ENCODE peak calls at places on chromosomes 2 and 18, in six cellular contexts. S is CD8-positive, alpha-beta T cell; I is bronchial epithelial cell; K is fibroblast of the aortic adventitia; L is SK-N-SH; Q is dorsolateral prefrontal cortex. P is an unnamed sample.

GRCh38 chr2:217703102-217703501 is 299.7 kb downstream of the TNS1 start:
- DNase-seq in K (no peak), L (no peak), S (no peak), I (no peak), Q (no peak), P (no peak)

GRCh38 chr18:8752329-8752728 is 47.0 kb downstream of the MTCL1 start:
- DNase-seq in K (peak), I (no peak), L (no peak), Q (no peak), S (no peak), P (no peak)

GRCh38 chr2:143110759-143111428 is 18.3 kb upstream of the ARHGAP15 start:
- DNase-seq in K (peak), Q (no peak), S (peak), I (peak), L (peak), P (peak)

GRCh38 chr18:78860117-78860516 is 119.5 kb upstream of the SALL3 start:
- DNase-seq in S (no peak), L (no peak), Q (no peak), I (no peak), K (no peak), P (no peak)

GRCh38 chr2:66569974-66570373 is 135.0 kb downstream of the MEIS1 start:
- DNase-seq in S (no peak), L (no peak), K (no peak), I (no peak), Q (no peak), P (no peak)

GRCh38 chr2:232039086-232039485 is 77.6 kb downstream of the DIS3L2 start:
- DNase-seq in L (no peak), I (no peak), S (no peak), Q (no peak), K (no peak), P (no peak)

GRCh38 chr2:24181849-24182248 is 7.0 kb downstream of the FAM228A start:
- DNase-seq in K (no peak), I (peak), L (no peak), Q (no peak), S (no peak), P (no peak)

GRCh38 chr2:172098650-172099471 is 3.8 kb downstream of the DLX2 start:
- DNase-seq in K (peak), I (peak), L (peak), Q (no peak), S (no peak), P (no peak)

GRCh38 chr2:86491088-86491487 is 49.9 kb downstream of the KDM3A start:
- DNase-seq in K (peak), Q (no peak), L (no peak), I (no peak), S (no peak), P (no peak)

GRCh38 chr2:33223851-33224250 is 252.6 kb upstream of the RASGRP3 start:
- DNase-seq in I (no peak), Q (no peak), L (no peak), K (peak), S (no peak), P (no peak)

GRCh38 chr2:168130302-168130701 is 117.1 kb downstream of the STK39 start:
- DNase-seq in I (no peak), K (no peak), S (no peak), L (no peak), Q (no peak), P (no peak)

GRCh38 chr2:95346236-95346737 is 49.1 kb downstream of the KCNIP3 start:
- DNase-seq in S (no peak), K (peak), Q (no peak), L (peak), I (no peak), P (no peak)

GRCh38 chr2:217993817-217994459 is 8.9 kb downstream of the TNS1 start:
- DNase-seq in K (peak), L (peak), Q (peak), I (peak), S (peak), P (no peak)

GRCh38 chr18:29712785-29713184 is 1329.8 kb downstream of the DSC3 start:
- DNase-seq in I (no peak), K (peak), L (no peak), S (no peak), Q (no peak), P (no peak)

GRCh38 chr2:191051177-191051576 is 37.2 kb upstream of the STAT1 start:
- DNase-seq in S (no peak), K (no peak), L (no peak), I (peak), Q (no peak), P (no peak)

GRCh38 chr2:170505631-170506270 is 209.4 kb upstream of the SP5 start:
- DNase-seq in L (no peak), I (no peak), Q (peak), S (no peak), K (peak), P (no peak)

GRCh38 chr2:238462782-238463396 is 36.2 kb downstream of the ASB1 start:
- DNase-seq in L (peak), I (peak), Q (no peak), K (peak), S (no peak), P (no peak)

GRCh38 chr18:61892683-61893303 is at the start of gene RNF152:
- DNase-seq in L (peak), K (peak), I (peak), S (no peak), Q (peak), P (no peak)

GRCh38 chr2:96161785-96162367 is 16.6 kb upstream of the DUSP2 start:
- DNase-seq in I (no peak), K (no peak), Q (no peak), S (no peak), L (no peak), P (no peak)

GRCh38 chr2:230323385-230324106 is 3.4 kb upstream of the SP140L start:
- DNase-seq in K (no peak), I (no peak), S (no peak), Q (no peak), L (peak), P (no peak)
- TF ChIP-seq CTCF in K (peak), I (peak), S (no peak), Q (no peak), L (peak), P (no peak)

GRCh38 chr2:124325667-124326425 is 300.8 kb downstream of the CNTNAP5 start:
- DNase-seq in L (peak), I (no peak), K (no peak), S (no peak), Q (no peak), P (no peak)
- TF ChIP-seq CTCF in L (no peak), I (no peak), K (no peak), S (no peak), Q (no peak), P (no peak)

GRCh38 chr2:108184421-108184820 is 55.3 kb upstream of the SULT1C3 start:
- DNase-seq in L (peak), S (no peak), Q (no peak), I (peak), K (peak), P (no peak)
- TF ChIP-seq CTCF in L (peak), S (no peak), Q (peak), I (peak), K (peak), P (peak)

GRCh38 chr2:39494784-39495251 is 57.7 kb upstream of the MAP4K3 start:
- DNase-seq in L (no peak), I (peak), S (no peak), Q (no peak), K (peak), P (peak)
- TF ChIP-seq CTCF in L (no peak), I (no peak), S (no peak), Q (no peak), K (peak), P (no peak)

GRCh38 chr2:164953279-164953678 is 2.0 kb downstream of the SLC38A11 start:
- DNase-seq in L (no peak), I (no peak), S (no peak), K (no peak), Q (no peak), P (no peak)

GRCh38 chr2:164952057-164952702 is 3.1 kb downstream of the SLC38A11 start:
- DNase-seq in Q (no peak), L (no peak), K (no peak), I (no peak), S (no peak), P (no peak)

GRCh38 chr2:164954186-164954585 is 1.1 kb downstream of the SLC38A11 start:
- DNase-seq in L (peak), I (no peak), S (no peak), Q (no peak), K (no peak), P (no peak)

GRCh38 chr2:164960159-164960558 is 4.8 kb upstream of the SLC38A11 start:
- DNase-seq in I (no peak), Q (no peak), K (no peak), S (no peak), L (no peak), P (no peak)

DNA sequence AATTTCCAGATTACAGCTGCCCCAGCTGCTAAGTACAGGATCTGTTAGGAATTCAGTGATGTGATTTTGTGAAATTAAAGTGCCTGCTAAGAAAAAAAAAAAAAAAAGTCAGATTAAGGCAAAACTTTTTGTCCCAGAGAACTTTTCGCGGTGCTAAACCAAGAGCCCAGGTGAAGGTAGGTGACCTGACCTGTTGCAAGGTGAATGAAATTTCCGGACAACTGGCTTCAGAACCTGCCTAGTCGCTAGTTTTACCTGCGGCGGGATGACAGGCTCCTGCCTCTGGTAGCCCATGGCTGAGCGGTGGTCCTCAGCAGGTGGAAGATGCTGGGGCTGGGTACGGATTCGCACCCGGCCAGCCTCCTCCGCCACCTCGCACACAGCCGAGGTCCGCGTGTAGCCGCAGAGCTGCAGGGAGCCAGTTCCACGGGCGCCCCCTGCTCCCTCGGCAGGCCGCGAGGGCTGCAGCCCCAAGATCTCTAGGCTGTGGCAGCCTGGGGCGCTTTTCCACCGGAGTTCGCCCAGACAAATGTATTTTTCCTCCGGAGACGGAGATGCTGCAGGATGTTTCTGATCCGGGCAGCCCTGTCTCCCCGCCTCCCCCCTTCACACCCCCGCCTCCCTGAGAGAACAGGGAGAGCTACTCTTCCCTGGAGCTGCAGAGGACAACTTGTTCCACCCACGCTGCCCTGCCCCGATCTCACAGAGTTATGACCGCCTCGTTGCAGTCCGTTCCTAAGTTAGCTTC is at the start of gene SLC38A11:
- DNase-seq in I (no peak), K (peak), L (peak), S (no peak), Q (peak), P (no peak)
- TF ChIP-seq CTCF in I (peak), K (peak), L (no peak), S (no peak), Q (no peak), P (peak)

DNA sequence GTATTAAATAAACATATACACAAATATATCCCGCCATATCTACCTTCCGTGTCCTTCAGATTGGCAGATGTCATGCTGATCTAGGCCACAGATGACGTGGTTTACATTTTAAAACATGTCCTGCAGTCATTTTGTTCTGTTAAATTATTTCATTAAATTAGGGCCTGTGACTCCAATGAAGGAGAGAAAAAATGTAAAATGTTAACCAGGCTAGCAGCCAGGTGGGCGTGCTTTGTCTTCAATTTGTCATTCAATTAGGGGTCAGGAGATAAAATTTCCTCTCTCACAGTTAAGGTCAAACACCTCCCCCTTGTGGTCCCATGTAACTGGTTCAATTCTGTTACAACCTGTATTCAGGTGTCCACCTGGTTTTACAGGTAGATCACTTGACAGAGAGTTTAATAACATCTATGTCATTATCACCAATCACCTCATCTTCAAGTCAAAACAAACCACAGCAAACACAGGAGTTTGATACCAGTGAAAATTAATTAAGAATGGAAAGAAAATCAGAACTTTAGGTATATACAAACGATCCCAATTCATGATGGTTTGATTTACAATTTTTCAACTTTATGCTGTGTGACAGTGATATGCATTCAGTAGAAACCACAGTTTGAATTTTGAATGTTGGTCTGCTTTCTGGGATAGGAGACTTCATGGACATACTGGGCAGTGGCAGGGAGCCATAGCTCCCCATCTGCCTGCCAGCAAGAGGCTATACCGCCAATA is 339.4 kb downstream of the CMPK2 start:
- DNase-seq in I (peak), Q (no peak), K (no peak), S (no peak), L (peak), P (no peak)
- TF ChIP-seq CTCF in I (peak), Q (no peak), K (no peak), S (no peak), L (peak), P (no peak)

DNA sequence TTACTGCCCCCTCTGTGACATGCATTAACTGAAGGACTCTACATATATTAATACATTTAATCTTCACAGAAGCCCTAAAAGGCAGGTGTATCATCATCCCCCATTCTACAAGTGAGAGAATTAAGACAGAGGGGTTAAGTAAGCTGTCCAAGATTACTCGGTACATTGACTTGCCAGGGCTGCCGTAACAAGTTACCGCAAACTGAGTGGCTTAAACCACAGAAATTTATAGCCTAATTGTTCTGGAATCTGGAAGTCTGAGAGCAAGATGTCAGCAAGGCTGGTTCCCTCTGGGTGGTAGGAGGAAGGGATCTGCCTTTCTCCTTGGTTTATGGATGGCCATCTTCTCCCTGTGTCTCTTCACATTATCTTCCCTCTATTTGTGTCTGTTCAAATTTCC is 605.5 kb downstream of the EPHA4 start:
- DNase-seq in K (peak), I (peak), Q (no peak), S (no peak), L (no peak), P (peak)
- TF ChIP-seq CTCF in K (no peak), I (no peak), Q (no peak), S (no peak), L (no peak), P (no peak)

GRCh38 chr2:146734042-146734715 is 1110.7 kb upstream of the ACVR2A start:
- DNase-seq in I (peak), S (no peak), L (peak), Q (no peak), K (peak), P (no peak)
- TF ChIP-seq CTCF in I (peak), S (no peak), L (peak), Q (peak), K (peak), P (no peak)

P was measured in AG04449.